ENCODE peak calls at places on chromosome 13, in ten cellular contexts. L is AG09309, R is ascending aorta, Z is K562, A is head of caudate nucleus, V is neuronal stem cell, X is NCI-H1105, M is NCI-H460, J is aorta, I is HEK293T. Y is an unnamed sample.
A peak's percentile ranks its signal among the peaks of the same experiment; 100 is the strongest.

GRCh38 chr13:99196466-99197256 is 4.0 kb upstream of the UBAC2 start:
- DNase-seq in A (no peak), I (no peak), M (no peak), X (no peak), V (no peak), Z (no peak), R (no peak), J (no peak), L (no peak), Y (no peak)

GRCh38 chr13:42574435-42575311 is 721 bp downstream of the TNFSF11 start:
- DNase-seq in Z (no peak), X (no peak), L (no peak), M (no peak), A (no peak), V (no peak), R (no peak), J (no peak), I (no peak), Y (no peak)

GRCh38 chr13:23074054-23074805 is 106.5 kb upstream of the SGCG start:
- DNase-seq in J (no peak), V (no peak), Z (no peak), L (no peak), X (peak; percentile 47), I (no peak), M (no peak), R (no peak), A (no peak), Y (no peak)

GRCh38 chr13:114118763-114119123 is 13.7 kb downstream of the RASA3 start:
- DNase-seq in I (no peak), L (no peak), Z (no peak), X (no peak), R (no peak), J (peak; percentile 49), V (no peak), M (no peak), A (no peak), Y (no peak)

GRCh38 chr13:24228852-24229458 is 68.4 kb downstream of the SPATA13 start:
- DNase-seq in I (peak; percentile 26), V (peak; percentile 37), M (peak; percentile 39), X (peak; percentile 30), R (no peak), L (peak; percentile 44), A (peak; percentile 68), J (no peak), Z (peak; percentile 54), Y (no peak)

GRCh38 chr13:23695711-23696512 is 125.7 kb downstream of the TNFRSF19 start:
- DNase-seq in Z (no peak), X (no peak), M (no peak), R (no peak), L (no peak), A (no peak), I (no peak), V (no peak), J (peak; percentile 63), Y (no peak)

GRCh38 chr13:47092202-47092601 is 195.3 kb upstream of the HTR2A start:
- DNase-seq in M (no peak), J (no peak), A (no peak), Z (no peak), I (no peak), L (no peak), X (no peak), R (no peak), V (no peak), Y (no peak)

GRCh38 chr13:107376393-107377085 is 808.6 kb upstream of the ARGLU1 start:
- DNase-seq in R (no peak), L (no peak), M (no peak), A (peak; percentile 42), I (no peak), X (no peak), Z (no peak), V (no peak), J (no peak), Y (no peak)

GRCh38 chr13:32426981-32427851 is 714 bp downstream of the N4BP2L1 start:
- DNase-seq in V (peak; percentile 29), X (peak; percentile 27), A (peak; percentile 76), Z (no peak), M (no peak), L (no peak), J (peak; percentile 70), I (no peak), R (no peak), Y (peak; percentile 23)

GRCh38 chr13:114313061-114313860 is 1.0 kb upstream of the CHAMP1 start:
- DNase-seq in R (no peak), I (no peak), L (no peak), A (no peak), V (no peak), Z (peak; percentile 47), M (no peak), X (no peak), J (no peak), Y (no peak)

GRCh38 chr13:93116809-93117208 is 109.8 kb upstream of the GPC6 start:
- DNase-seq in J (no peak), L (no peak), Z (no peak), M (no peak), V (no peak), I (no peak), R (no peak), X (no peak), A (no peak), Y (no peak)

GRCh38 chr13:102195566-102196462 is 206.0 kb downstream of the FGF14 start:
- DNase-seq in L (no peak), X (peak; percentile 2), V (no peak), R (no peak), M (no peak), J (no peak), Z (no peak), A (no peak), I (no peak), Y (no peak)

GRCh38 chr13:34657716-34658115 is 284.4 kb upstream of the NBEA start:
- DNase-seq in R (no peak), Z (no peak), L (peak; percentile 13), J (no peak), I (no peak), M (no peak), X (no peak), A (no peak), V (no peak), Y (no peak)

GRCh38 chr13:32031025-32031814 is at the start of gene FRY:
- DNase-seq in J (peak; percentile 76), L (no peak), X (peak; percentile 37), Z (no peak), A (peak; percentile 79), M (peak; percentile 69), I (peak; percentile 46), R (peak; percentile 20), V (peak; percentile 74), Y (peak; percentile 46)

GRCh38 chr13:54185785-54186184 is 1157.2 kb downstream of the OLFM4 start:
- DNase-seq in X (no peak), V (peak; percentile 52), A (no peak), J (no peak), Z (no peak), I (peak; percentile 20), R (no peak), L (no peak), M (no peak), Y (no peak)

GRCh38 chr13:21730186-21730880 is 59.5 kb downstream of the FGF9 start:
- DNase-seq in V (no peak), J (no peak), M (no peak), A (no peak), L (no peak), X (no peak), I (no peak), R (no peak), Z (no peak), Y (no peak)

GRCh38 chr13:113273856-113274590 is 23.0 kb upstream of the LAMP1 start:
- DNase-seq in X (no peak), A (no peak), J (no peak), R (no peak), Z (peak; percentile 58), M (no peak), V (no peak), I (no peak), L (peak; percentile 57), Y (no peak)

GRCh38 chr13:73220966-73221720 is 162.3 kb downstream of the KLF5 start:
- DNase-seq in J (no peak), R (no peak), X (no peak), Z (peak; percentile 7), L (no peak), I (no peak), V (no peak), M (no peak), A (no peak), Y (no peak)

GRCh38 chr13:49436890-49437289 is 7.0 kb downstream of the CAB39L start:
- DNase-seq in J (peak; percentile 70), A (peak; percentile 40), L (no peak), R (no peak), V (no peak), I (no peak), Z (no peak), M (peak; percentile 52), X (no peak), Y (no peak)

GRCh38 chr13:66565261-66565660 is 664.9 kb downstream of the PCDH9 start:
- DNase-seq in V (no peak), I (no peak), M (no peak), Z (no peak), J (no peak), X (no peak), L (no peak), A (no peak), R (no peak), Y (no peak)

GRCh38 chr13:33026489-33027152 is 10.4 kb downstream of the KL start:
- DNase-seq in I (no peak), Z (no peak), R (no peak), V (no peak), A (no peak), J (no peak), L (no peak), M (no peak), X (no peak), Y (no peak)

GRCh38 chr13:110360598-110360997 is 53.5 kb downstream of the COL4A2 start:
- DNase-seq in I (no peak), X (no peak), V (no peak), J (no peak), L (no peak), M (no peak), A (no peak), R (no peak), Z (no peak), Y (no peak)

GRCh38 chr13:50425772-50426171 is 410.5 kb downstream of the KCNRG start:
- DNase-seq in Z (peak; percentile 41), X (no peak), M (no peak), J (no peak), V (no peak), R (no peak), L (no peak), A (no peak), I (no peak), Y (no peak)

GRCh38 chr13:78339927-78340326 is 263.4 kb downstream of the POU4F1 start:
- DNase-seq in Z (no peak), R (no peak), A (no peak), L (no peak), X (no peak), J (no peak), I (no peak), V (no peak), M (no peak), Y (no peak)